ENCODE peak calls at places on chromosomes 11 and 22, in five cellular contexts. One of them, this sample, is unnamed.

GRCh38 chr11:84890706-84891105 is 736.4 kb downstream of the DLG2 start:
- DNase-seq in stimulated activated CD4-positive, alpha-beta T cell treated with anti-CD3 and anti-CD28 coated beads, TNF-alpha, amount 100 ng/mL, for 1 hour: no peak
- DNase-seq in H54: no peak
- DNase-seq in NCI-H2081: no peak
- DNase-seq in HFF-Myc: no peak
- DNase-seq in this sample: no peak

GRCh38 chr11:117884994-117885393 is 8.5 kb upstream of the FXYD6 start:
- DNase-seq in stimulated activated CD4-positive, alpha-beta T cell treated with anti-CD3 and anti-CD28 coated beads, TNF-alpha, amount 100 ng/mL, for 1 hour: no peak
- DNase-seq in H54: no peak
- DNase-seq in NCI-H2081: no peak
- DNase-seq in HFF-Myc: no peak
- DNase-seq in this sample: no peak

GRCh38 chr11:62665630-62666258 is 632 bp downstream of the CSKMT start:
- DNase-seq in stimulated activated CD4-positive, alpha-beta T cell treated with anti-CD3 and anti-CD28 coated beads, TNF-alpha, amount 100 ng/mL, for 1 hour: peak
- DNase-seq in H54: no peak
- DNase-seq in NCI-H2081: peak
- DNase-seq in HFF-Myc: no peak
- DNase-seq in this sample: no peak

GRCh38 chr22:50314081-50314454 is 6.6 kb upstream of the PLXNB2 start:
- DNase-seq in stimulated activated CD4-positive, alpha-beta T cell treated with anti-CD3 and anti-CD28 coated beads, TNF-alpha, amount 100 ng/mL, for 1 hour: no peak
- DNase-seq in H54: no peak
- DNase-seq in NCI-H2081: no peak
- DNase-seq in HFF-Myc: no peak
- DNase-seq in this sample: no peak

GRCh38 chr11:123054301-123055065 is 7.5 kb downstream of the HSPA8 start:
- DNase-seq in stimulated activated CD4-positive, alpha-beta T cell treated with anti-CD3 and anti-CD28 coated beads, TNF-alpha, amount 100 ng/mL, for 1 hour: no peak
- DNase-seq in H54: peak
- DNase-seq in NCI-H2081: peak
- DNase-seq in HFF-Myc: no peak
- DNase-seq in this sample: peak

GRCh38 chr11:106854429-106854828 is 163.8 kb downstream of the GUCY1A2 start:
- DNase-seq in stimulated activated CD4-positive, alpha-beta T cell treated with anti-CD3 and anti-CD28 coated beads, TNF-alpha, amount 100 ng/mL, for 1 hour: no peak
- DNase-seq in H54: no peak
- DNase-seq in NCI-H2081: no peak
- DNase-seq in HFF-Myc: no peak
- DNase-seq in this sample: no peak

GRCh38 chr22:26677217-26677616 is 19.8 kb downstream of the MIAT start:
- DNase-seq in stimulated activated CD4-positive, alpha-beta T cell treated with anti-CD3 and anti-CD28 coated beads, TNF-alpha, amount 100 ng/mL, for 1 hour: no peak
- DNase-seq in H54: no peak
- DNase-seq in NCI-H2081: no peak
- DNase-seq in HFF-Myc: no peak
- DNase-seq in this sample: no peak

GRCh38 chr11:27211370-27212127 is 151.5 kb downstream of the CCDC34 start:
- DNase-seq in stimulated activated CD4-positive, alpha-beta T cell treated with anti-CD3 and anti-CD28 coated beads, TNF-alpha, amount 100 ng/mL, for 1 hour: no peak
- DNase-seq in H54: no peak
- DNase-seq in NCI-H2081: no peak
- DNase-seq in HFF-Myc: no peak
- DNase-seq in this sample: no peak

GRCh38 chr11:13885083-13885482 is 77.4 kb upstream of the SPON1 start:
- DNase-seq in stimulated activated CD4-positive, alpha-beta T cell treated with anti-CD3 and anti-CD28 coated beads, TNF-alpha, amount 100 ng/mL, for 1 hour: no peak
- DNase-seq in H54: no peak
- DNase-seq in NCI-H2081: no peak
- DNase-seq in HFF-Myc: no peak
- DNase-seq in this sample: no peak

GRCh38 chr11:71096751-71097388 is 155.5 kb downstream of the SHANK2 start:
- DNase-seq in stimulated activated CD4-positive, alpha-beta T cell treated with anti-CD3 and anti-CD28 coated beads, TNF-alpha, amount 100 ng/mL, for 1 hour: no peak
- DNase-seq in H54: no peak
- DNase-seq in NCI-H2081: no peak
- DNase-seq in HFF-Myc: no peak
- DNase-seq in this sample: no peak

GRCh38 chr22:48089601-48090331 is 1327.3 kb downstream of the TBC1D22A start:
- DNase-seq in stimulated activated CD4-positive, alpha-beta T cell treated with anti-CD3 and anti-CD28 coated beads, TNF-alpha, amount 100 ng/mL, for 1 hour: no peak
- DNase-seq in H54: peak
- DNase-seq in NCI-H2081: no peak
- DNase-seq in HFF-Myc: no peak
- DNase-seq in this sample: no peak

GRCh38 chr11:68020575-68020974 is 9.9 kb upstream of the NDUFS8 start:
- DNase-seq in stimulated activated CD4-positive, alpha-beta T cell treated with anti-CD3 and anti-CD28 coated beads, TNF-alpha, amount 100 ng/mL, for 1 hour: no peak
- DNase-seq in H54: peak
- DNase-seq in NCI-H2081: no peak
- DNase-seq in HFF-Myc: no peak
- DNase-seq in this sample: peak

GRCh38 chr22:46450931-46451660 is 86.3 kb downstream of the CELSR1 start:
- DNase-seq in stimulated activated CD4-positive, alpha-beta T cell treated with anti-CD3 and anti-CD28 coated beads, TNF-alpha, amount 100 ng/mL, for 1 hour: no peak
- DNase-seq in H54: no peak
- DNase-seq in NCI-H2081: peak
- DNase-seq in HFF-Myc: no peak
- DNase-seq in this sample: no peak